ENCODE peak calls at places on chromosomes 2 and 18, in six cellular contexts. One of them, this sample, is unnamed.

GRCh38 chr2:50995610-50996009 is 36.3 kb downstream of the NRXN1 start:
- DNase-seq in K562: no peak
- DNase-seq in HCT116: no peak
- DNase-seq in endothelial cell of umbilical vein: no peak
- DNase-seq in breast epithelium: no peak
- DNase-seq in GM23338: no peak
- DNase-seq in this sample: no peak

GRCh38 chr2:2889646-2890045 is 488.0 kb downstream of the EIPR1 start:
- DNase-seq in GM23338: no peak
- DNase-seq in K562: no peak
- DNase-seq in breast epithelium: no peak
- DNase-seq in HCT116: no peak
- DNase-seq in endothelial cell of umbilical vein: no peak
- DNase-seq in this sample: no peak

GRCh38 chr2:239136762-239137161 is 264.1 kb downstream of the HDAC4 start:
- DNase-seq in GM23338: no peak
- DNase-seq in HCT116: no peak
- DNase-seq in endothelial cell of umbilical vein: no peak
- DNase-seq in K562: no peak
- DNase-seq in breast epithelium: no peak
- DNase-seq in this sample: no peak

GRCh38 chr2:45889053-45889452 is 237.6 kb downstream of the PRKCE start:
- DNase-seq in GM23338: peak
- DNase-seq in HCT116: no peak
- DNase-seq in breast epithelium: no peak
- DNase-seq in K562: peak
- DNase-seq in endothelial cell of umbilical vein: no peak
- DNase-seq in this sample: no peak

GRCh38 chr2:74019516-74019915 is 34.8 kb downstream of the TET3 start:
- DNase-seq in K562: no peak
- DNase-seq in HCT116: no peak
- DNase-seq in GM23338: no peak
- DNase-seq in endothelial cell of umbilical vein: no peak
- DNase-seq in breast epithelium: no peak
- DNase-seq in this sample: no peak

GRCh38 chr2:186950694-186951093 is 101.7 kb upstream of the ZSWIM2 start:
- DNase-seq in endothelial cell of umbilical vein: no peak
- DNase-seq in breast epithelium: no peak
- DNase-seq in K562: no peak
- DNase-seq in GM23338: no peak
- DNase-seq in HCT116: no peak
- DNase-seq in this sample: no peak

GRCh38 chr2:100731535-100731981 is 88.4 kb upstream of the NPAS2 start:
- DNase-seq in HCT116: no peak
- DNase-seq in endothelial cell of umbilical vein: peak
- DNase-seq in GM23338: no peak
- DNase-seq in K562: no peak
- DNase-seq in breast epithelium: no peak
- DNase-seq in this sample: peak

GRCh38 chr18:9173770-9174233 is 37.2 kb downstream of the ANKRD12 start:
- DNase-seq in K562: no peak
- DNase-seq in GM23338: no peak
- DNase-seq in breast epithelium: no peak
- DNase-seq in endothelial cell of umbilical vein: no peak
- DNase-seq in HCT116: no peak
- DNase-seq in this sample: no peak

GRCh38 chr2:49153231-49153630 is 1.1 kb downstream of the FSHR start:
- DNase-seq in GM23338: no peak
- DNase-seq in breast epithelium: no peak
- DNase-seq in HCT116: no peak
- DNase-seq in K562: no peak
- DNase-seq in endothelial cell of umbilical vein: no peak
- DNase-seq in this sample: no peak

GRCh38 chr18:35443434-35443833 is 54.3 kb downstream of the INO80C start:
- DNase-seq in GM23338: no peak
- DNase-seq in K562: no peak
- DNase-seq in HCT116: no peak
- DNase-seq in endothelial cell of umbilical vein: no peak
- DNase-seq in breast epithelium: no peak
- DNase-seq in this sample: no peak

GRCh38 chr2:172429351-172429968 is 2.1 kb downstream of the ITGA6 start:
- DNase-seq in K562: no peak
- DNase-seq in breast epithelium: no peak
- DNase-seq in GM23338: no peak
- DNase-seq in HCT116: no peak
- DNase-seq in endothelial cell of umbilical vein: no peak
- DNase-seq in this sample: no peak

GRCh38 chr18:47050468-47050867 is 15.0 kb upstream of the ELOA2 start:
- DNase-seq in K562: peak
- DNase-seq in breast epithelium: no peak
- DNase-seq in GM23338: peak
- DNase-seq in endothelial cell of umbilical vein: peak
- DNase-seq in HCT116: peak
- DNase-seq in this sample: no peak

GRCh38 chr2:218192902-218193425 is 24.0 kb upstream of the ARPC2 start:
- DNase-seq in K562: no peak
- DNase-seq in HCT116: no peak
- DNase-seq in GM23338: no peak
- DNase-seq in endothelial cell of umbilical vein: no peak
- DNase-seq in breast epithelium: no peak
- DNase-seq in this sample: no peak

GRCh38 chr2:153478289-153479261 is at the start of gene RPRM:
- DNase-seq in HCT116: peak
- DNase-seq in breast epithelium: no peak
- DNase-seq in K562: peak
- DNase-seq in GM23338: peak
- DNase-seq in endothelial cell of umbilical vein: peak
- DNase-seq in this sample: peak

GRCh38 chr2:225207026-225207425 is 164.8 kb upstream of the DOCK10 start:
- DNase-seq in HCT116: no peak
- DNase-seq in K562: no peak
- DNase-seq in GM23338: no peak
- DNase-seq in breast epithelium: no peak
- DNase-seq in endothelial cell of umbilical vein: no peak
- DNase-seq in this sample: no peak

GRCh38 chr18:73646196-73646595 is 501.4 kb downstream of the FBXO15 start:
- DNase-seq in K562: no peak
- DNase-seq in GM23338: no peak
- DNase-seq in HCT116: no peak
- DNase-seq in endothelial cell of umbilical vein: no peak
- DNase-seq in breast epithelium: no peak
- DNase-seq in this sample: no peak

GRCh38 chr2:13018490-13018889 is 301.8 kb downstream of the TRIB2 start:
- DNase-seq in K562: no peak
- DNase-seq in breast epithelium: no peak
- DNase-seq in endothelial cell of umbilical vein: no peak
- DNase-seq in HCT116: no peak
- DNase-seq in GM23338: no peak
- DNase-seq in this sample: no peak

GRCh38 chr2:230870544-230871360 is 6.0 kb downstream of the ITM2C start:
- DNase-seq in K562: no peak
- DNase-seq in breast epithelium: peak
- DNase-seq in endothelial cell of umbilical vein: no peak
- DNase-seq in HCT116: no peak
- DNase-seq in GM23338: no peak
- DNase-seq in this sample: no peak

GRCh38 chr2:73088703-73089102 is 17.2 kb upstream of the SFXN5 start:
- DNase-seq in GM23338: no peak
- DNase-seq in K562: no peak
- DNase-seq in breast epithelium: no peak
- DNase-seq in HCT116: no peak
- DNase-seq in endothelial cell of umbilical vein: no peak
- DNase-seq in this sample: no peak

GRCh38 chr2:233422050-233422639 is 67.9 kb downstream of the DGKD start:
- DNase-seq in HCT116: no peak
- DNase-seq in breast epithelium: no peak
- DNase-seq in GM23338: no peak
- DNase-seq in K562: no peak
- DNase-seq in endothelial cell of umbilical vein: no peak
- DNase-seq in this sample: no peak

GRCh38 chr18:3262234-3263171 is 570 bp downstream of the MYL12B start:
- DNase-seq in endothelial cell of umbilical vein: peak
- DNase-seq in K562: peak
- DNase-seq in HCT116: no peak
- DNase-seq in GM23338: peak
- DNase-seq in breast epithelium: peak
- DNase-seq in this sample: no peak

GRCh38 chr2:242031481-242032019 is 162.0 kb downstream of the RTP5 start:
- DNase-seq in GM23338: no peak
- DNase-seq in HCT116: no peak
- DNase-seq in breast epithelium: peak
- DNase-seq in endothelial cell of umbilical vein: no peak
- DNase-seq in K562: no peak
- DNase-seq in this sample: no peak

GRCh38 chr2:181228661-181229060 is 228.5 kb upstream of the ITGA4 start:
- DNase-seq in HCT116: no peak
- DNase-seq in GM23338: no peak
- DNase-seq in K562: no peak
- DNase-seq in endothelial cell of umbilical vein: no peak
- DNase-seq in breast epithelium: no peak
- DNase-seq in this sample: no peak

GRCh38 chr2:16625201-16625729 is 40.4 kb downstream of the CYRIA start:
- DNase-seq in endothelial cell of umbilical vein: peak
- DNase-seq in GM23338: peak
- DNase-seq in HCT116: no peak
- DNase-seq in breast epithelium: no peak
- DNase-seq in K562: no peak
- DNase-seq in this sample: no peak

GRCh38 chr2:191863988-191864387 is 17.1 kb upstream of the CAVIN2 start:
- DNase-seq in GM23338: no peak
- DNase-seq in breast epithelium: no peak
- DNase-seq in endothelial cell of umbilical vein: peak
- DNase-seq in K562: no peak
- DNase-seq in HCT116: no peak
- DNase-seq in this sample: no peak
- H3K27ac ChIP-seq in GM23338: no peak
- H3K27ac ChIP-seq in breast epithelium: no peak
- H3K27ac ChIP-seq in endothelial cell of umbilical vein: no peak
- H3K27ac ChIP-seq in K562: no peak
- H3K27ac ChIP-seq in HCT116: no peak
- H3K27ac ChIP-seq in this sample: peak

GRCh38 chr2:95531254-95531771 is 46.8 kb upstream of the TRIM43B start:
- DNase-seq in breast epithelium: no peak
- DNase-seq in K562: no peak
- DNase-seq in GM23338: no peak
- DNase-seq in endothelial cell of umbilical vein: no peak
- DNase-seq in HCT116: no peak
- DNase-seq in this sample: no peak

GRCh38 chr2:95530734-95531133 is 46.2 kb upstream of the TRIM43B start:
- DNase-seq in GM23338: no peak
- DNase-seq in breast epithelium: no peak
- DNase-seq in endothelial cell of umbilical vein: peak
- DNase-seq in K562: no peak
- DNase-seq in HCT116: no peak
- DNase-seq in this sample: no peak

GRCh38 chr2:95524195-95524594 is 39.6 kb upstream of the TRIM43B start:
- DNase-seq in HCT116: no peak
- DNase-seq in breast epithelium: no peak
- DNase-seq in GM23338: no peak
- DNase-seq in K562: no peak
- DNase-seq in endothelial cell of umbilical vein: no peak
- DNase-seq in this sample: no peak

GRCh38 chr2:95525294-95526035 is 40.9 kb upstream of the TRIM43B start:
- DNase-seq in breast epithelium: peak
- DNase-seq in GM23338: peak
- DNase-seq in HCT116: no peak
- DNase-seq in endothelial cell of umbilical vein: no peak
- DNase-seq in K562: no peak
- DNase-seq in this sample: no peak

GRCh38 chr2:95526360-95527341 is 42.1 kb upstream of the TRIM43B start:
- DNase-seq in breast epithelium: peak
- DNase-seq in HCT116: peak
- DNase-seq in GM23338: peak
- DNase-seq in endothelial cell of umbilical vein: peak
- DNase-seq in K562: no peak
- DNase-seq in this sample: no peak
- TF ChIP-seq POLR2AphosphoS5 in breast epithelium: no peak
- TF ChIP-seq POLR2AphosphoS5 in HCT116: peak
- TF ChIP-seq POLR2AphosphoS5 in GM23338: peak
- TF ChIP-seq POLR2AphosphoS5 in endothelial cell of umbilical vein: peak
- TF ChIP-seq POLR2AphosphoS5 in K562: no peak
- TF ChIP-seq POLR2AphosphoS5 in this sample: peak

DNA sequence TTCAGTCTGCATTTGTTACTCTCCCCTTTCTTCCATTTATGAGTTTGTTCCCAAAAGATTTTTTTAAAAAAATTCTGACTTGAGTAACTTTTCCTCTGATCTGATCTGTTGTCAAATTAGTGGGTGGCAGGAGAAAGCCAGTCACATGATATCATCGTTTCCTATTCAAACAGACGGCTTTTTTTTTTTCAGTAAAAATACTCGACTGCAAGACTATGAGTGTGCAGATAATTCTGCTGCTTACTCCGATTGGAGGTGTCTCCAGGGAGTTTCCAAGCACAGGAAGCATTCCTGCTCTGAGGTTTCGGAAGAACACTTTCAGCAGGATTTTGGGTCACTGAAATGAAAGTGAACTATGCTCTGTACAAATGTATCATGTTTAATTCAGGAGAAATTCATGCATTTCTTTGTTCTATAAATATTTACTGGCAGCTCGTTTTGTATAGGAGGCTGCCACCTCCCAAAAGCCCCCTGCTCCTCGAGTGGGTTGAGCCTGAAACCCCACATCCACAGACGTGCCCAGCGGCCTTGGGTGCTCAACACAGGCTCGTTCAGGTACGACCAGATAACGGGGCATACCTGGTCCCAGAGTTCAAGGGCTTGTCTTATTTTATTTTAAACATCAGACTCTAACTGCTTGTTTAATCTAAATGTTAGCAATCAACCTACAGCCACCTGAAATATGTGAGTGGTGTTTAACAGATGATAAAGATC is 126.9 kb upstream of the ZNF516 start:
- DNase-seq in HCT116: no peak
- DNase-seq in endothelial cell of umbilical vein: no peak
- DNase-seq in GM23338: no peak
- DNase-seq in breast epithelium: no peak
- DNase-seq in K562: no peak
- DNase-seq in this sample: peak
- H3K27ac ChIP-seq in HCT116: no peak
- H3K27ac ChIP-seq in endothelial cell of umbilical vein: no peak
- H3K27ac ChIP-seq in GM23338: no peak
- H3K27ac ChIP-seq in breast epithelium: peak
- H3K27ac ChIP-seq in K562: no peak
- H3K27ac ChIP-seq in this sample: no peak

DNA sequence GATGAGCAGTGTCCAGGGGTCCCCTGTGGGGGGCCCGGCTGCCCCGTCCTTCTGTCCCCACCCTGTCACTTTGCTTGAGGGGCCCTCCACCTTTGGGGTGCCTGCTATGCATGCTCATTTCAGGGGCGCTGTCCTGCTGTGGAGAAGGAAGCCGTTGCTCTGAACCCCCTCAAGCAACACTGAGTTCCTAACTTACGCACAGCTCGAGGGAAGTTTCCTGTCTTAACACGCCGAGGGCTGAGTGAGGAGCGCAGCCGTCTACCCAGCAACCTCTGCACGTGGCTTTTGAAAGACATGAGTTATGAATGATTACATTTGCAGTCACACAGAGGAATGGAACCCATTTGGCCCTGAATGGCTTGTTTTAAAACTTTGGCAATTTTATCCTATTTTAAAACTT is 14.0 kb downstream of the RAMP1 start:
- DNase-seq in breast epithelium: peak
- DNase-seq in K562: no peak
- DNase-seq in endothelial cell of umbilical vein: no peak
- DNase-seq in HCT116: no peak
- DNase-seq in GM23338: no peak
- DNase-seq in this sample: no peak
- TF ChIP-seq POLR2AphosphoS5 in breast epithelium: no peak
- TF ChIP-seq POLR2AphosphoS5 in K562: no peak
- TF ChIP-seq POLR2AphosphoS5 in endothelial cell of umbilical vein: no peak
- TF ChIP-seq POLR2AphosphoS5 in HCT116: no peak
- TF ChIP-seq POLR2AphosphoS5 in GM23338: no peak
- TF ChIP-seq POLR2AphosphoS5 in this sample: peak

GRCh38 chr2:32951672-32952071 is 4.9 kb downstream of the LTBP1 start:
- DNase-seq in GM23338: no peak
- DNase-seq in K562: no peak
- DNase-seq in HCT116: no peak
- DNase-seq in endothelial cell of umbilical vein: no peak
- DNase-seq in breast epithelium: no peak
- DNase-seq in this sample: no peak
- H3K27ac ChIP-seq in GM23338: no peak
- H3K27ac ChIP-seq in K562: no peak
- H3K27ac ChIP-seq in HCT116: no peak
- H3K27ac ChIP-seq in endothelial cell of umbilical vein: no peak
- H3K27ac ChIP-seq in breast epithelium: no peak
- H3K27ac ChIP-seq in this sample: no peak